ENCODE peak calls at places on chromosomes 13 and 19, in eight cellular contexts. J is Peyer's patch; I is heart left ventricle; G is stimulated activated CD4-positive, alpha-beta T cell treated with anti-CD3 and anti-CD28 coated beads, TNF-alpha, amount 100 ng/mL, for 48 hours; M is RWPE1; U is HS-5; R is activated naive CD4-positive, alpha-beta T cell; Z is CD8-positive, alpha-beta memory T cell. K is an unnamed sample.

GRCh38 chr13:113547248-113547971 is 37.1 kb upstream of the TFDP1 start:
- DNase-seq in J (peak), I (peak), G (no peak), M (no peak), U (no peak), R (no peak), Z (no peak), K (no peak)

GRCh38 chr13:74741732-74742131 is 607.5 kb upstream of the KLF12 start:
- DNase-seq in J (no peak), I (no peak), G (no peak), M (no peak), U (no peak), R (no peak), Z (no peak), K (no peak)

GRCh38 chr13:90461398-90461797 is 886.1 kb upstream of the MIR17HG start:
- DNase-seq in J (no peak), I (no peak), G (no peak), M (no peak), U (no peak), R (no peak), Z (no peak), K (no peak)

GRCh38 chr13:103605546-103606326 is 539.5 kb upstream of the SLC10A2 start:
- DNase-seq in J (no peak), I (peak), G (no peak), M (no peak), U (no peak), R (no peak), Z (no peak), K (no peak)

GRCh38 chr13:100803091-100803490 is 128.5 kb upstream of the TMTC4 start:
- DNase-seq in J (no peak), I (no peak), G (no peak), M (no peak), U (no peak), R (no peak), Z (no peak), K (no peak)

GRCh38 chr19:40907968-40908735 is 26.1 kb upstream of the CYP2A7 start:
- DNase-seq in J (no peak), I (no peak), G (peak), M (no peak), U (no peak), R (no peak), Z (peak), K (peak)

GRCh38 chr19:3547301-3547731 is 8.3 kb downstream of the TEKTIP1 start:
- DNase-seq in J (no peak), I (no peak), G (no peak), M (no peak), U (no peak), R (no peak), Z (no peak), K (no peak)

GRCh38 chr13:68927387-68928026 is 1180.1 kb upstream of the ATXN8OS start:
- DNase-seq in J (no peak), I (no peak), G (no peak), M (peak), U (no peak), R (no peak), Z (no peak), K (no peak)

GRCh38 chr13:96141032-96141431 is 51.1 kb downstream of the HS6ST3 start:
- DNase-seq in J (no peak), I (no peak), G (no peak), M (no peak), U (no peak), R (no peak), Z (no peak), K (no peak)

GRCh38 chr19:11673608-11674041 is 65.1 kb downstream of the ZNF823 start:
- DNase-seq in J (peak), I (peak), G (no peak), M (peak), U (no peak), R (no peak), Z (no peak), K (no peak)

GRCh38 chr19:801030-801860 is 4.0 kb downstream of the PTBP1 start:
- DNase-seq in J (peak), I (peak), G (no peak), M (no peak), U (no peak), R (no peak), Z (no peak), K (no peak)

GRCh38 chr19:52735734-52736133 is 890 bp upstream of the ZNF611 start:
- DNase-seq in J (peak), I (peak), G (no peak), M (no peak), U (no peak), R (no peak), Z (no peak), K (no peak)

GRCh38 chr19:510606-511100 is 3.4 kb downstream of the TPGS1 start:
- DNase-seq in J (peak), I (peak), G (peak), M (no peak), U (no peak), R (peak), Z (peak), K (peak)

GRCh38 chr19:47013041-47013517 is 6.6 kb upstream of the NPAS1 start:
- DNase-seq in J (peak), I (peak), G (no peak), M (peak), U (peak), R (peak), Z (peak), K (peak)

GRCh38 chr19:58510084-58510862 is 1.5 kb downstream of the SLC27A5 start:
- DNase-seq in J (no peak), I (no peak), G (no peak), M (no peak), U (no peak), R (no peak), Z (no peak), K (no peak)

GRCh38 chr19:15175609-15176008 is 25.2 kb downstream of the NOTCH3 start:
- DNase-seq in J (no peak), I (no peak), G (no peak), M (no peak), U (no peak), R (no peak), Z (no peak), K (no peak)

GRCh38 chr19:11239377-11240000 is at the start of gene ANGPTL8:
- DNase-seq in J (no peak), I (no peak), G (no peak), M (no peak), U (no peak), R (no peak), Z (no peak), K (no peak)

GRCh38 chr19:46133101-46133627 is 8.7 kb upstream of the IGFL3 start:
- DNase-seq in J (no peak), I (no peak), G (no peak), M (peak), U (peak), R (no peak), Z (no peak), K (no peak)

GRCh38 chr19:40774916-40775631 is at the start of gene MIA:
- DNase-seq in J (no peak), I (no peak), G (no peak), M (no peak), U (no peak), R (no peak), Z (no peak), K (no peak)

GRCh38 chr19:51354742-51355148 is 11.4 kb downstream of the ETFB start:
- DNase-seq in J (no peak), I (no peak), G (no peak), M (no peak), U (no peak), R (no peak), Z (peak), K (no peak)

GRCh38 chr13:51717786-51718398 is 86.1 kb downstream of the DHRS12 start:
- DNase-seq in J (no peak), I (no peak), G (no peak), M (no peak), U (no peak), R (no peak), Z (no peak), K (no peak)

GRCh38 chr13:77330009-77330471 is 3.1 kb upstream of the MYCBP2 start:
- DNase-seq in J (no peak), I (no peak), G (no peak), M (no peak), U (no peak), R (no peak), Z (no peak), K (no peak)

GRCh38 chr13:108963276-108963810 is 333.9 kb downstream of the MYO16 start:
- DNase-seq in J (no peak), I (no peak), G (no peak), M (no peak), U (no peak), R (no peak), Z (no peak), K (no peak)

GRCh38 chr19:8184274-8184673 is 24.9 kb upstream of the CERS4 start:
- DNase-seq in J (no peak), I (no peak), G (no peak), M (no peak), U (no peak), R (no peak), Z (no peak), K (no peak)

GRCh38 chr13:39684531-39685137 is 29.2 kb downstream of the COG6 start:
- DNase-seq in J (no peak), I (no peak), G (no peak), M (peak), U (no peak), R (no peak), Z (peak), K (no peak)

GRCh38 chr19:50060107-50060506 is 34.3 kb downstream of the ZNF473 start:
- DNase-seq in J (no peak), I (no peak), G (no peak), M (no peak), U (no peak), R (no peak), Z (no peak), K (no peak)

GRCh38 chr19:5048727-5049553 is 80.0 kb downstream of the KDM4B start:
- DNase-seq in J (no peak), I (no peak), G (no peak), M (no peak), U (no peak), R (no peak), Z (no peak), K (no peak)

GRCh38 chr13:102847272-102848234 is 1.7 kb downstream of the ERCC5 start:
- DNase-seq in J (no peak), I (no peak), G (no peak), M (no peak), U (no peak), R (no peak), Z (peak), K (no peak)

GRCh38 chr19:44757735-44758505 is 9.4 kb downstream of the BCL3 start:
- DNase-seq in J (no peak), I (peak), G (no peak), M (no peak), U (no peak), R (no peak), Z (no peak), K (no peak)

GRCh38 chr19:7533281-7533819 is 2.2 kb upstream of the PNPLA6 start:
- DNase-seq in J (peak), I (peak), G (no peak), M (no peak), U (no peak), R (no peak), Z (no peak), K (no peak)

GRCh38 chr19:30812099-30812684 is 440.0 kb downstream of the ZNF536 start:
- DNase-seq in J (no peak), I (no peak), G (no peak), M (no peak), U (no peak), R (no peak), Z (no peak), K (no peak)

GRCh38 chr13:91296011-91296410 is 51.5 kb upstream of the MIR17HG start:
- DNase-seq in J (no peak), I (no peak), G (no peak), M (no peak), U (no peak), R (no peak), Z (no peak), K (no peak)

GRCh38 chr13:98890186-98890585 is 87.7 kb downstream of the DOCK9 start:
- DNase-seq in J (no peak), I (no peak), G (peak), M (peak), U (peak), R (no peak), Z (no peak), K (no peak)